ENCODE peak calls at places on chromosomes 11 and 22, in nine cellular contexts. F is heart left ventricle, B is prostate gland, H is vagina, Q is upper lobe of left lung, J is sigmoid colon, Y is Peyer's patch, W is uterus, X is transverse colon. V is an unnamed sample.

GRCh38 chr22:24445481-24446290 is 18.3 kb downstream of the ADORA2A start:
- DNase-seq in F (no peak), B (no peak), H (no peak), Q (no peak), J (no peak), Y (no peak), W (no peak), X (no peak), V (peak)

GRCh38 chr22:38952382-38952993 is 4.9 kb upstream of the APOBEC3A start:
- DNase-seq in F (no peak), B (no peak), H (no peak), Q (no peak), J (peak), Y (no peak), W (no peak), X (no peak), V (no peak)

GRCh38 chr11:64357904-64358535 is 942 bp upstream of the RPS6KA4 start:
- DNase-seq in F (no peak), B (no peak), H (no peak), Q (no peak), J (no peak), Y (no peak), W (no peak), X (peak), V (no peak)

GRCh38 chr11:62595124-62595523 is 3.8 kb upstream of the TUT1 start:
- DNase-seq in F (no peak), B (no peak), H (no peak), Q (no peak), J (no peak), Y (no peak), W (no peak), X (no peak), V (no peak)

GRCh38 chr11:64255135-64256128 is 4.1 kb downstream of the PLCB3 start:
- DNase-seq in F (no peak), B (no peak), H (no peak), Q (peak), J (no peak), Y (no peak), W (no peak), X (no peak), V (no peak)

GRCh38 chr11:115613986-115614625 is 109.9 kb upstream of the CADM1 start:
- DNase-seq in F (no peak), B (no peak), H (no peak), Q (no peak), J (no peak), Y (no peak), W (no peak), X (no peak), V (no peak)

GRCh38 chr11:117923275-117923674 is 5.9 kb downstream of the TMPRSS13 start:
- DNase-seq in F (no peak), B (no peak), H (no peak), Q (no peak), J (peak), Y (peak), W (no peak), X (no peak), V (no peak)

GRCh38 chr11:23502389-23502788 is 642.1 kb upstream of the CCDC179 start:
- DNase-seq in F (no peak), B (no peak), H (no peak), Q (no peak), J (no peak), Y (no peak), W (no peak), X (no peak), V (no peak)

GRCh38 chr11:102293873-102294601 is 23.2 kb upstream of the BIRC3 start:
- DNase-seq in F (no peak), B (peak), H (no peak), Q (no peak), J (no peak), Y (no peak), W (no peak), X (no peak), V (no peak)

GRCh38 chr11:65116370-65117205 is 913 bp downstream of the ZNHIT2 start:
- DNase-seq in F (peak), B (no peak), H (no peak), Q (peak), J (peak), Y (peak), W (no peak), X (no peak), V (peak)

GRCh38 chr22:45717787-45718186 is 46.2 kb downstream of the ATXN10 start:
- DNase-seq in F (no peak), B (no peak), H (no peak), Q (no peak), J (no peak), Y (no peak), W (no peak), X (no peak), V (no peak)

GRCh38 chr22:28884754-28885375 is 1.5 kb downstream of the ZNRF3 start:
- DNase-seq in F (no peak), B (no peak), H (no peak), Q (no peak), J (peak), Y (no peak), W (no peak), X (no peak), V (no peak)

GRCh38 chr22:28883917-28884753 is 763 bp downstream of the ZNRF3 start:
- DNase-seq in F (peak), B (peak), H (no peak), Q (peak), J (peak), Y (peak), W (peak), X (peak), V (peak)

GRCh38 chr22:28883657-28883916 is 215 bp downstream of the ZNRF3 start:
- DNase-seq in F (no peak), B (no peak), H (no peak), Q (no peak), J (no peak), Y (no peak), W (no peak), X (no peak), V (no peak)

GRCh38 chr22:28882545-28882877 is 861 bp upstream of the ZNRF3 start:
- DNase-seq in F (peak), B (no peak), H (no peak), Q (no peak), J (peak), Y (no peak), W (no peak), X (no peak), V (peak)

DNA sequence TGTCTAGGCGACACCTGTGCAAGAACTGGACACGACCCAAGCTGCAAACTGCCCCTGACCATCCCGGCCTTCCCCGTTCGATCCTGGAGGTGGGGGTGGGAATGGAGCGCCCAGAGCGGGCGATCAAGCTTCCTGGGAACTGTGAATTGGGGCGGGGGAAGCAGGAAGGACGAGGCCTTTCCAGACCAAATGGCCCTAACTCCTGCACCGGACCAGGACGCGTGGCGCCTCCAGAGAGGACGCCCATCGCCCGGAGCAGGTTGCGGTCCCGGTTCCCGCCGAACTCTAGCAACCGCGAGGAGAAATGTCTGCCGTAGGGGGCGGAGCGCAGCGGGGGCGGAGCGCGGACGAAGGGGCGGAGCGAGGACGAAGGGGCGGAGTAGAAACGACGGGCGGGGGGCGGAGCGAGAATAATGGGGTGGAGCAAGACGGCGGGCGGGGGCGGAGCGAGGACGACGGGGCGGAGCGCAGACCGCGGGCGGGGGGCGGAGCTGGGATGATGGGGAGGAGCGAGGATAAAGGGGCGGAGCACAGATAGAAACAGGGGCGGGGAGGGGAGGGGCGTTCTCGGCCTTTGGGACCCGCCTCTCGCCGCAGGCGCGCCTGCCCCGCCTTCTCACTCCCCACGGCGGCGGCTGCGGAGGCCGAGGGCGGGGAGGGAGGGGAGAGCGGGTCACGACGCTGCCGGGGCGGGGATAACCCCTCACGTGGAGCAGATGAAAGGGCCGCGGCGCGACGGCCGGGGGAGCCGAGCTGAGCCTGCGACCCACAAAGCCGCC is at the start of gene ZNRF3:
- DNase-seq in F (peak), B (peak), H (peak), Q (peak), J (peak), Y (peak), W (peak), X (peak), V (peak)
- TF ChIP-seq POLR2A in F (no peak), B (peak), H (no peak), Q (no peak), J (no peak), Y (no peak), W (peak), X (peak), V (no peak)

DNA sequence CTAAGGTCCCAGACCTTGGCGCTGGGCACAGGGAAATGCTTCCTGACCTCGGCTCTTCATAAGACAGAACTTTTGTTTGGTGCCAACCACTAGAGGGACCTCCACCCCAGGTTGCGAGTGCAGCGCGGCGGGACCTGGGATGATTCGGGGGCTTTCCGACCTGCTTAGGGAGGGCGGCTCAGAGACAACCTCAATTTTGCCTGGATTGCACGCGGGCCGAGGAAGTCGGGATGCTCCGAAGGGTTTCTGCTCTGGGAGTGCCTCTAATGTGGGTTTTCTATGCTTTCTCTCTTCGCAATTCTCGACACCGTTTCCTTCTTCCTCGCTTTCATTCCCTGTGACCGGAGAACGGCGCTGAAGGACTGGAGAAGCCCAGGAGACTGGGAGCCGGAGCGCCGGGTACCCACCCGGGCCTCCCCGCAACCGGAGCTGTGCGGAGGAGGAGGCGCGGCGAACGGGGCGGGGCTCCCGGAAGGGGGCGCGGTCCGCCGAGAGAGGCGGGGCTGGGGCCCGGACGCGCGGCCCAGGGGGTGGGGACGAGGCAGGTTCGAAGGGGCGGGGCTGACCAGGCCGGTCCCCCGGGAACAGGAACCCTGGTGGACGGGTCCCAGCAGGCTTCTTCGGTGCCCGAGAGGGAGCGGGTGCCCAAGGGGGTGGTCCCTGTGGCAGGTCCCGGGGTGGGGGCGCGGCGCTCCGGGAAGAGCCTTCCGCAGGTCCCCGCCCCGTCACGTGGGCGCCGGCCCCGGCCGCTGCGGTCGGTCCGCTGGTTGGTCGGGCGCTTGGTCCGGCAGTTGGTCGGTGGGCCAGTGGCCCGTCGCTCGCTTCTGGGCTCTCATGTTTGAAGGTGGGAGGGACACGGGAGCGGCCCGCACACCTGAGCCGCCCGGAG is at the start of gene PPFIBP2:
- DNase-seq in F (peak), B (peak), H (peak), Q (peak), J (peak), Y (peak), W (peak), X (peak), V (peak)
- TF ChIP-seq POLR2A in F (no peak), B (peak), H (no peak), Q (no peak), J (peak), Y (no peak), W (peak), X (peak), V (peak)

GRCh38 chr11:60841797-60842687 is at the start of gene CCDC86:
- DNase-seq in F (peak), B (peak), H (peak), Q (peak), J (peak), Y (peak), W (peak), X (peak), V (peak)
- TF ChIP-seq POLR2A in F (no peak), B (peak), H (no peak), Q (no peak), J (no peak), Y (no peak), W (peak), X (peak), V (no peak)

GRCh38 chr22:17774928-17775675 is 833 bp upstream of the BID start:
- DNase-seq in F (no peak), B (no peak), H (no peak), Q (no peak), J (no peak), Y (peak), W (no peak), X (no peak), V (no peak)

GRCh38 chr22:17777717-17778044 is 3.4 kb upstream of the BID start:
- DNase-seq in F (no peak), B (no peak), H (no peak), Q (no peak), J (no peak), Y (no peak), W (no peak), X (no peak), V (no peak)

GRCh38 chr22:17778412-17778976 is 4.2 kb upstream of the BID start:
- DNase-seq in F (no peak), B (no peak), H (no peak), Q (peak), J (no peak), Y (no peak), W (no peak), X (no peak), V (no peak)

GRCh38 chr22:17775781-17776470 is 1.7 kb upstream of the BID start:
- DNase-seq in F (no peak), B (no peak), H (no peak), Q (no peak), J (no peak), Y (peak), W (no peak), X (no peak), V (no peak)

DNA sequence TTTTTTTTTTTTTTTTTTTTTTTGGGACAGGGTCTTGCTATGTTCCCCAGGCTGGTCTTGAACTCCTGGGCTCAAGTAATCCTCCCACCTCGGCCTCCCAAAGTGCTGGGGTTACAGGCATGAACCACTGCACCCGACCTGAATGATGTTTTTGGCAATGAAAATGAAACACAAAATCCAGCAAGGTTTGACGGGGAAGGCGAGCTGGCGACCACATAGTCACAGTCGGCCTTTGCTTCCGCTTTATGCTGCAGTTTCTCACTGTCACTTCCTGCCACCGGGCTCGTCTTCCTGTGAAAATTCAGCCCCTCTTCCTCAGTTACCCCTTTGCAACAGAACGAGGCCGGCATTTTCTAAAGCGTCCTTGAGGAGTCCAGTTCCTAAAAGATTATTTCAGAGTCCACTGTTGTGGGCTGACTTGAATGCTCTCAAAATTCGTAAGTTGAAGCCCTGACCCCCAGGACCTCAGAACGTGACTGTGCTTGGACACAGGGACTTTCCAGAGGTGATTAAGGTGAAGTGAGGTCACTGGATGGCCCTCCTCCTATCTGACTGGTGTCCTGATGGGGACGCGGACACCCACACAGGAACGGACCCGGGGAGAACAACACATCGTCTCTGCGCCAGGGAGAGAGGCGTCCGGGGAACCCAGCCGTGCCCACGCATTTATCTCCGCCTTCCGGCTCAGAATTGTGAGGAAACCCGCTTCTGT is 2.9 kb upstream of the BID start:
- DNase-seq in F (peak), B (no peak), H (no peak), Q (peak), J (peak), Y (no peak), W (no peak), X (peak), V (peak)
- TF ChIP-seq POLR2A in F (no peak), B (no peak), H (no peak), Q (no peak), J (no peak), Y (no peak), W (no peak), X (peak), V (no peak)

GRCh38 chr11:122468965-122469364 is 186.6 kb upstream of the UBASH3B start:
- DNase-seq in F (no peak), B (no peak), H (no peak), Q (no peak), J (no peak), Y (no peak), W (no peak), X (no peak), V (no peak)
- TF ChIP-seq POLR2A in F (no peak), B (no peak), H (no peak), Q (no peak), J (no peak), Y (no peak), W (no peak), X (no peak), V (no peak)

GRCh38 chr11:67437082-67437821 is at the start of gene PTPRCAP:
- DNase-seq in F (no peak), B (no peak), H (no peak), Q (peak), J (no peak), Y (no peak), W (no peak), X (peak), V (peak)
- TF ChIP-seq POLR2A in F (no peak), B (no peak), H (no peak), Q (no peak), J (no peak), Y (peak), W (no peak), X (peak), V (no peak)

GRCh38 chr11:126874831-126875230 is 125.7 kb downstream of the KIRREL3 start:
- DNase-seq in F (no peak), B (no peak), H (no peak), Q (no peak), J (no peak), Y (no peak), W (no peak), X (no peak), V (no peak)

GRCh38 chr11:126874276-126874675 is 126.3 kb downstream of the KIRREL3 start:
- DNase-seq in F (no peak), B (no peak), H (no peak), Q (no peak), J (no peak), Y (no peak), W (no peak), X (no peak), V (no peak)

GRCh38 chr11:126870021-126870420 is 130.5 kb downstream of the KIRREL3 start:
- DNase-seq in F (no peak), B (no peak), H (no peak), Q (no peak), J (no peak), Y (no peak), W (no peak), X (no peak), V (no peak)

GRCh38 chr11:126871792-126872191 is 128.8 kb downstream of the KIRREL3 start:
- DNase-seq in F (no peak), B (no peak), H (no peak), Q (no peak), J (no peak), Y (no peak), W (no peak), X (no peak), V (no peak)
- TF ChIP-seq POLR2A in F (no peak), B (no peak), H (no peak), Q (no peak), J (no peak), Y (no peak), W (no peak), X (no peak), V (no peak)

DNA sequence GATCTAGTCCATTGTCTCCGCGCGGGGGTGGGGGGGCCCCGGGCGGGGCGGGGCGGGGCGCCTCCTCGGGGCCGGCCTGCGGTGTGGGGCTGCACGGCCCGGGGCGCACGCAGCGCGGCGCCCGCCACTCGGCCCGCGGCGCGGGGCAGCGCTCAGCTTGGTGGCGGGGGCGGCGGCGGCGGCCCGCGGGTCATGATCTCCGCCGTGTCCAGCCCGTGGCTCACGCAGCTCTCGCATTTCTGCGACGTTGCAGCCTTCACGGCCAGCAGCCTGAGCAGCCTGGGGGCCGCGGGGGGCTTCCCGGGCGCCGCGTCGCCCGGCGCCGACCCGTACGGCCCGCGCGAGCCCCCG is at the start of gene TBX1:
- DNase-seq in F (no peak), B (no peak), H (no peak), Q (peak), J (no peak), Y (no peak), W (no peak), X (no peak), V (no peak)
- TF ChIP-seq POLR2A in F (no peak), B (no peak), H (no peak), Q (no peak), J (no peak), Y (no peak), W (no peak), X (no peak), V (no peak)

GRCh38 chr11:58902881-58903280 is 36.4 kb upstream of the GLYATL1 start:
- DNase-seq in F (no peak), B (no peak), H (no peak), Q (no peak), J (no peak), Y (no peak), W (no peak), X (no peak), V (no peak)

GRCh38 chr11:58907780-58908179 is 31.5 kb upstream of the GLYATL1 start:
- DNase-seq in F (no peak), B (no peak), H (no peak), Q (no peak), J (no peak), Y (no peak), W (no peak), X (no peak), V (no peak)

GRCh38 chr11:58900479-58901420 is 38.5 kb upstream of the GLYATL1 start:
- DNase-seq in F (peak), B (peak), H (no peak), Q (peak), J (no peak), Y (peak), W (no peak), X (peak), V (peak)

GRCh38 chr11:58905716-58906547 is 33.4 kb upstream of the GLYATL1 start:
- DNase-seq in F (peak), B (peak), H (no peak), Q (peak), J (no peak), Y (peak), W (peak), X (peak), V (peak)

DNA sequence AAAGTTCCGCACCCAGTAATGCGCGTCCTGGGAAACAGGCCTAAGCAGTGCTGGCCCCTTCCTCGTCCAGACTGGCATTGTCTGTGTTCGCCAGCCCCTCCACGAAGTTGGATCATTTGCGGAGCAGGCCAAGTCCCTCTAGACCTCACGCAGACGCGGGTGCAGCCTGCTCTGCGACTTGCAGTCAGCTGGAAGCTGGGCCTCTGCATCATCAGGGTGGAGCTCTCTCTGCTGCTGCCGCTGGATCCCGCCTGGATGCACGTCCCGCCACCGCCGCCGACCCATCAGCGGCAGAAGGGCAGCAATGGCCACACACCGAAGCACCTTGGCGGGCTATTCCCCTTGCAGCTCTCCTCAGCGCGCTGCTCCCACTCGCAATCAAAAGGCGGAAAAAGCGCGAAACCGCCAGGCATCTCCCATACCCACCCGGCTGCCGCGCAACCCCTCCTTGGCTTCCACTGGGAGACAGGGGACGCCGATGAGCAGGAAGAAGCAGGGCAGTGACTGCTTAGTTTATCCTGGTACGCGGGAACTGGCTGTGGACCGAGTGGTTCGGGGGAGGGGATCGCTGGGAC is 34.1 kb upstream of the GLYATL1 start:
- DNase-seq in F (peak), B (peak), H (no peak), Q (peak), J (no peak), Y (peak), W (no peak), X (no peak), V (no peak)
- TF ChIP-seq POLR2A in F (no peak), B (no peak), H (no peak), Q (no peak), J (no peak), Y (no peak), W (no peak), X (no peak), V (no peak)